ENCODE peak calls at places on chromosomes 12 and 14, in four cellular contexts. V, D, G and N are unnamed samples.

GRCh38 chr14:24803933-24804494 is 170.0 kb upstream of the GZMB start:
- DNase-seq in V (no peak), G (no peak), D (no peak), N (no peak)

GRCh38 chr12:125841332-125841731 is 776.1 kb downstream of the AACS start:
- DNase-seq in G (no peak), D (no peak), V (no peak), N (no peak)

GRCh38 chr14:61927521-61927920 is 165.3 kb downstream of the SNAPC1 start:
- DNase-seq in D (no peak), V (no peak), G (no peak), N (no peak)

GRCh38 chr12:57247041-57247440 is 3.9 kb downstream of the STAC3 start:
- DNase-seq in G (no peak), D (no peak), V (no peak), N (no peak)

GRCh38 chr14:61229475-61229888 is 51.7 kb downstream of the TMEM30B start:
- DNase-seq in G (peak; percentile 10), D (no peak), V (no peak), N (no peak)

GRCh38 chr14:61656341-61656740 is 39.0 kb upstream of the HIF1A start:
- DNase-seq in D (no peak), V (no peak), G (no peak), N (no peak)

GRCh38 chr14:24944800-24945199 is 105.1 kb downstream of the STXBP6 start:
- DNase-seq in G (no peak), V (no peak), D (no peak), N (no peak)

GRCh38 chr12:93061414-93062099 is 132.5 kb upstream of the EEA1 start:
- DNase-seq in D (no peak), G (no peak), V (no peak), N (no peak)

GRCh38 chr14:59265808-59266207 is 77.3 kb downstream of the DAAM1 start:
- DNase-seq in G (no peak), D (no peak), V (no peak), N (no peak)

GRCh38 chr14:100845341-100845740 is 19.4 kb downstream of the MEG3 start:
- DNase-seq in D (no peak), V (no peak), G (no peak), N (no peak)

GRCh38 chr14:39267592-39268112 is 33.9 kb downstream of the MIA2 start:
- DNase-seq in G (peak; percentile 45), V (no peak), D (no peak), N (peak; percentile 24)

GRCh38 chr12:68358532-68359485 is 26.6 kb upstream of the MDM1 start:
- DNase-seq in D (peak; percentile 51), V (peak; percentile 45), G (peak; percentile 57), N (peak; percentile 50)

GRCh38 chr14:58760121-58760520 is 122.4 kb downstream of the DACT1 start:
- DNase-seq in G (no peak), V (no peak), D (no peak), N (no peak)

GRCh38 chr12:104469523-104469922 is 12.8 kb downstream of the CHST11 start:
- DNase-seq in G (no peak), V (no peak), D (no peak), N (no peak)

GRCh38 chr14:59189281-59189821 is 884 bp downstream of the DAAM1 start:
- DNase-seq in V (peak; percentile 14), G (no peak), D (peak; percentile 63), N (no peak)

GRCh38 chr14:51908086-51908485 is 47.7 kb downstream of the GNG2 start:
- DNase-seq in D (no peak), V (no peak), G (no peak), N (no peak)

GRCh38 chr14:90403065-90403464 is 6.2 kb downstream of the CALM1 start:
- DNase-seq in D (no peak), G (no peak), V (no peak), N (no peak)

GRCh38 chr12:52836042-52836466 is 1.9 kb upstream of the KRT79 start:
- DNase-seq in G (no peak), V (peak; percentile 59), D (no peak), N (no peak)
- TF ChIP-seq FOSL1 in G (no peak), V (peak; percentile 82), D (no peak), N (no peak)

GRCh38 chr14:68667313-68667791 is 125.5 kb downstream of the ZFP36L1 start:
- DNase-seq in D (no peak), G (no peak), V (no peak), N (no peak)
- TF ChIP-seq FOSL1 in D (no peak), G (no peak), V (no peak), N (no peak)

GRCh38 chr12:59977779-59978178 is 381.9 kb downstream of the SLC16A7 start:
- DNase-seq in G (no peak), V (no peak), D (no peak), N (no peak)
- TF ChIP-seq FOSL1 in G (no peak), V (no peak), D (no peak), N (no peak)

GRCh38 chr12:31518680-31519227 is 72.2 kb downstream of the DENND5B start:
- DNase-seq in D (no peak), V (no peak), G (peak; percentile 10), N (peak; percentile 85)
- TF ChIP-seq FOSL1 in D (no peak), V (no peak), G (no peak), N (peak; percentile 84)

DNA sequence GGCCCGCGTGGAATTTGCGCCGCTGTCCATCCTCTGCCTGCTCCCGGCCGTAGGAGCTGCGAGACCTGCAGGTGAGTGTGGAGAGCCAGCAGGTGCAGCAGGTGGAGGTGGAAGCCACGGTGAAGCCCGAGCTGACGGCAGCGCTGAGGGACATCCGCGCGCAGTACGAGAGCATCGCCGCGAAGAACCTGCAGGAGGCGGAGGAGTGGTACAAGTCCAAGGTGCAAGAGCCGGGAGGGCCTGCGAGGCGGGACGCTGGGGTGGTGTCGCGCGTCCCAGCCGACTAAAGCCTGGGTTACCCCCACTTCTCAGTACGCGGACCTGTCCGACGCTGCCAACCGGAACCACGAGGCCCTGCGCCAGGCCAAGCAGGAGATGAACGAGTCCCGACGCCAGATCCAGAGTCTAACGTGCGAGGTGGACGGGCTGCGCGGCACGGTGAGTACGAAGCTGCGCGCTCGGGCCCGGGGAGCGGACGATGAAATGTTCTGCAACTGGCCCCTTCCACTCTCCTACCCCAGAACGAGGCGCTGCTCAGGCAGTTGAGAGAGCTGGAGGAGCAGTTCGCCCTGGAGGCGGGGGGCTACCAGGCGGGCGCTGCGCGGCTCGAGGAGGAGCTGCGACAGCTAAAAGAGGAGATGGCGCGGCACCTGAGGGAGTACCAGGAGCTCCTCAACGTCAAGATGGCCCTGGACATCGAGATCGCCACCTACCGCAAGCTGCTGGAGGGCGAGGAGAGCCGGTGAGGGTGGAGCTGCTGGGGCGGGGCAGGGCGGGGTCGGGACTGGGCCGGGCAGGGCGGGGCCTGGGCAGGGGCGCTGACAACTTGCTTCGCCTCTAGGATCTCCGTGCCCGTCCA is 2.1 kb downstream of the PRPH start:
- DNase-seq in V (peak; percentile 90), G (peak; percentile 48), D (peak; percentile 81), N (peak; percentile 62)
- TF ChIP-seq FOSL1 in V (no peak), G (no peak), D (no peak), N (no peak)

GRCh38 chr12:12689672-12690287 is 6.2 kb downstream of the GPR19 start:
- DNase-seq in V (no peak), G (no peak), D (no peak), N (no peak)
- TF ChIP-seq FOSL1 in V (no peak), G (no peak), D (no peak), N (no peak)

GRCh38 chr12:2553388-2554126 is 241.2 kb upstream of the FKBP4 start:
- DNase-seq in D (no peak), G (no peak), V (no peak), N (no peak)
- TF ChIP-seq FOSL1 in D (no peak), G (no peak), V (no peak), N (no peak)

GRCh38 chr14:33611405-33612183 is 339.3 kb downstream of the EGLN3 start:
- DNase-seq in D (peak; percentile 48), G (no peak), V (no peak), N (no peak)
- TF ChIP-seq FOSL1 in D (no peak), G (no peak), V (peak; percentile 36), N (no peak)

GRCh38 chr12:79250186-79250585 is 385.6 kb downstream of the SYT1 start:
- DNase-seq in V (no peak), G (no peak), D (no peak), N (no peak)
- TF ChIP-seq FOSL1 in V (no peak), G (no peak), D (no peak), N (no peak)

DNA sequence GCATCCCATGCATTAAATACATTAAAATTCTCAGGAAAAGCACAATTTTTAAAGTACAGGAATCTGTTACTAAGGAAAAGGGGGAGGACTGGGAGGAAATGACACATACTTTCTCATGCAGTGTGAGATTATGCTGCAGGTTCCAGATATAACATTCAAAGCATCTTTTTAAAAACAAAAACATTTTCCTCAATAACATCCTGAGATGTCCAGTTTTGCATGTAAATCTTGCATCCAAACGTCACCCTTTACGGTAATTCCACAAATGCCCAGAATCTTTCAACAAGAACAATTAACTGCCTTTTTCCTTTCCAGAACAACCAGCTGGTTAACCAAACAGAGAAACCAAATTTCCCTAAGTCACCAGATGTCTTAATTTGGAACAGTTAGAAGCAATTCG is 26.7 kb downstream of the WDR89 start:
- DNase-seq in D (no peak), V (no peak), G (no peak), N (no peak)
- TF ChIP-seq FOSL1 in D (no peak), V (no peak), G (no peak), N (no peak)